ENCODE peak calls at places on chromosomes 11 and 22, in six cellular contexts. F is naive B cell; I is T-helper 9 cell; D is activated CD4-positive, alpha-beta T cell treated with anti-CD3 and anti-CD28 coated beads for 24 hours; W is OCI-M1; X is NCI-H1436. E is an unnamed sample.

GRCh38 chr11:45147871-45148270 is 1.4 kb downstream of the PRDM11 start:
- DNase-seq in D (no peak), F (no peak), I (no peak), W (no peak), X (no peak), E (no peak)

GRCh38 chr11:14520902-14521151 is 641 bp upstream of the PSMA1 start:
- DNase-seq in X (no peak), D (no peak), F (no peak), W (no peak), I (no peak), E (no peak)

GRCh38 chr11:2582436-2582931 is 117.3 kb downstream of the KCNQ1OT1 start:
- DNase-seq in F (no peak), W (no peak), I (no peak), X (no peak), D (no peak), E (no peak)

GRCh38 chr22:35334010-35334409 is 34.3 kb downstream of the TOM1 start:
- DNase-seq in X (no peak), F (peak), W (no peak), D (peak), I (no peak), E (no peak)

GRCh38 chr22:43228330-43228729 is 41.4 kb upstream of the TTLL12 start:
- DNase-seq in X (no peak), F (no peak), D (no peak), I (no peak), W (peak), E (peak)

GRCh38 chr11:64094463-64095223 is 58.9 kb downstream of the FLRT1 start:
- DNase-seq in W (peak), X (no peak), D (no peak), F (no peak), I (no peak), E (no peak)

GRCh38 chr22:27933186-27933983 is 14.3 kb upstream of the PITPNB start:
- DNase-seq in I (no peak), W (no peak), F (no peak), D (no peak), X (no peak), E (no peak)

GRCh38 chr22:27775698-27776409 is 25.7 kb downstream of the MN1 start:
- DNase-seq in F (no peak), X (no peak), D (no peak), W (no peak), I (no peak), E (no peak)

GRCh38 chr11:35275808-35276170 is 136.8 kb downstream of the CD44 start:
- DNase-seq in W (no peak), I (no peak), D (no peak), X (no peak), F (no peak), E (no peak)

GRCh38 chr22:39815882-39816395 is 77.6 kb downstream of the ENTHD1 start:
- DNase-seq in X (no peak), D (no peak), I (no peak), F (no peak), W (peak), E (no peak)

GRCh38 chr22:25497269-25497668 is 67.2 kb upstream of the GRK3 start:
- DNase-seq in W (no peak), F (no peak), D (no peak), I (no peak), X (no peak), E (no peak)

GRCh38 chr11:25065711-25066110 is 568.9 kb downstream of the LUZP2 start:
- DNase-seq in X (no peak), W (no peak), D (no peak), I (no peak), F (no peak), E (no peak)

GRCh38 chr11:18171377-18172000 is 1.1 kb upstream of the MRGPRX4 start:
- DNase-seq in F (no peak), I (no peak), X (no peak), D (no peak), W (peak), E (no peak)

GRCh38 chr22:44583854-44584253 is 85.8 kb upstream of the RTL6 start:
- DNase-seq in W (no peak), D (no peak), I (no peak), F (no peak), X (no peak), E (no peak)

GRCh38 chr11:15222777-15223176 is 108.1 kb downstream of the INSC start:
- DNase-seq in W (no peak), X (no peak), F (no peak), I (no peak), D (no peak), E (no peak)

GRCh38 chr11:9719949-9720646 is 56.2 kb downstream of the SWAP70 start:
- DNase-seq in F (peak), W (peak), X (no peak), I (no peak), D (no peak), E (no peak)

GRCh38 chr22:38419121-38419863 is 35.7 kb downstream of the KCNJ4 start:
- DNase-seq in F (no peak), W (no peak), X (no peak), I (no peak), D (no peak), E (no peak)

GRCh38 chr11:118908931-118909618 is 16.7 kb downstream of the BCL9L start:
- DNase-seq in I (no peak), D (no peak), X (peak), W (no peak), F (no peak), E (no peak)

GRCh38 chr11:123055132-123055924 is 6.6 kb downstream of the HSPA8 start:
- DNase-seq in X (no peak), D (no peak), I (no peak), W (no peak), F (no peak), E (no peak)

GRCh38 chr22:47064016-47064415 is 301.6 kb downstream of the TBC1D22A start:
- DNase-seq in X (no peak), W (no peak), F (no peak), D (no peak), I (no peak), E (no peak)

GRCh38 chr11:133710681-133711240 is 134.6 kb downstream of the SPATA19 start:
- DNase-seq in W (no peak), X (no peak), F (no peak), D (no peak), I (no peak), E (no peak)

GRCh38 chr22:49753276-49753884 is 74.3 kb downstream of the BRD1 start:
- DNase-seq in W (no peak), X (no peak), I (no peak), D (no peak), F (no peak), E (no peak)

GRCh38 chr11:46697303-46697702 is 3.1 kb downstream of the ARHGAP1 start:
- DNase-seq in D (no peak), F (no peak), W (no peak), I (no peak), X (no peak), E (no peak)

GRCh38 chr11:5476184-5476819 is 12.2 kb upstream of the OR52D1 start:
- DNase-seq in I (peak), D (peak), F (peak), W (peak), X (no peak), E (peak)